ENCODE peak calls at places on chromosomes 13 and 19, in ten cellular contexts. I is IMR-90, R is ovary, U is H1, O is stomach, S is esophagus squamous epithelium, B is body of pancreas, J is thyroid gland, Y is A549, C is spleen. Z is an unnamed sample.
A peak's percentile ranks its signal among the peaks of the same experiment; 100 is the strongest.

GRCh38 chr13:62250501-62251175 is 835.0 kb upstream of the PCDH20 start:
- DNase-seq in S (no peak), U (no peak), I (no peak), Y (no peak), B (no peak), J (no peak), O (no peak), R (no peak), C (no peak), Z (no peak)

GRCh38 chr19:45496349-45496953 is 396 bp downstream of the RTN2 start:
- DNase-seq in Y (no peak), B (no peak), U (no peak), J (no peak), I (no peak), O (no peak), S (no peak), R (peak; percentile 70), C (peak; percentile 91), Z (peak; percentile 49)

GRCh38 chr19:11138659-11139526 is 16.7 kb downstream of the SPC24 start:
- DNase-seq in Y (peak; percentile 69), J (peak; percentile 61), O (peak; percentile 68), R (peak; percentile 80), S (no peak), I (peak; percentile 77), C (peak; percentile 77), B (peak; percentile 51), U (no peak), Z (peak; percentile 91)

GRCh38 chr19:50266896-50267295 is 62.3 kb downstream of the KCNC3 start:
- DNase-seq in J (no peak), R (no peak), S (no peak), Y (peak; percentile 36), I (no peak), C (no peak), B (peak; percentile 14), O (peak; percentile 30), U (peak; percentile 84), Z (no peak)

GRCh38 chr19:8552810-8553209 is 24.4 kb downstream of the MYO1F start:
- DNase-seq in Y (peak; percentile 36), R (no peak), O (no peak), S (no peak), B (no peak), I (peak; percentile 62), U (peak; percentile 10), J (no peak), C (no peak), Z (no peak)

GRCh38 chr13:101157261-101157660 is 259.0 kb downstream of the NALCN start:
- DNase-seq in Y (no peak), C (no peak), O (no peak), I (no peak), R (no peak), B (no peak), U (no peak), S (no peak), J (peak; percentile 47), Z (no peak)

GRCh38 chr13:106155411-106155810 is 380.1 kb downstream of the EFNB2 start:
- DNase-seq in B (no peak), I (peak; percentile 79), O (no peak), C (no peak), U (no peak), R (no peak), S (no peak), Y (no peak), J (no peak), Z (no peak)

GRCh38 chr13:112136095-112136494 is 69.1 kb downstream of the SOX1 start:
- DNase-seq in B (no peak), S (no peak), J (no peak), Y (no peak), C (peak; percentile 42), I (no peak), O (peak; percentile 15), R (no peak), U (no peak), Z (no peak)

GRCh38 chr13:60788156-60788829 is 391.3 kb downstream of the TDRD3 start:
- DNase-seq in S (no peak), I (no peak), J (no peak), R (no peak), Y (no peak), U (no peak), O (no peak), B (peak; percentile 13), C (no peak), Z (peak; percentile 49)

GRCh38 chr19:30441011-30441410 is 68.8 kb downstream of the ZNF536 start:
- DNase-seq in O (no peak), I (no peak), R (no peak), U (no peak), Y (no peak), S (no peak), J (no peak), B (no peak), C (peak; percentile 45), Z (no peak)

GRCh38 chr19:18741566-18742121 is 49.5 kb downstream of the COMP start:
- DNase-seq in Y (no peak), I (no peak), O (peak; percentile 93), C (no peak), U (no peak), S (no peak), J (peak; percentile 95), B (peak; percentile 91), R (peak; percentile 49), Z (no peak)

DNA sequence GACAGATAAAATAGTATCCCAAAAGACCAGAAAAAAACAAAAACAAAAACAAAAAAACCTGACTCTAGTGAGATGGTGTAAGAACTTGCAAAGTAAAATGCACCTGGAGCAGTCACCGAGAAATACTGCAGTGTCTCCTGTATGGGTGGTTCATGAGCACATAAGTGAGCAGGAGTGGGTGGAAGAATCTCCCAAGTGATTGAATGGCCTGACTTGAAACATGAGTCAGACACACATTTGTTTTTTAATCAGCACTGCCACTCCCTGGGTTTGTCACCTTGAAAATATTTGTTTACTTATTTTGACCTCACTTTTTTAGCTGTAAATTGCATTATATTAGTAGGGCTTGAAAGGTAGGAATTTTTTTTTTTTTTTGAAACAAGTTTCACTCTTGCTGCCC is 2.0 kb downstream of the ZNF431 start:
- DNase-seq in B (no peak), I (no peak), Y (no peak), U (no peak), O (no peak), J (peak; percentile 13), R (no peak), C (no peak), S (no peak), Z (no peak)
- H3K4me3 ChIP-seq in B (no peak overlapping the region), I (no peak overlapping the region), Y (no peak overlapping the region), U (no peak overlapping the region), O (no peak overlapping the region), J (no peak overlapping the region), R (no peak overlapping the region), C (no peak overlapping the region), S (no peak overlapping the region), Z (no peak overlapping the region)

GRCh38 chr19:12786149-12786870 is 5.0 kb upstream of the JUNB start:
- DNase-seq in S (peak; percentile 50), U (no peak), J (peak; percentile 98), B (peak; percentile 93), O (peak; percentile 95), Y (no peak), R (no peak), I (no peak), C (peak; percentile 92), Z (peak; percentile 74)
- TF ChIP-seq POLR2A in S (no peak), U (no peak), J (peak; percentile 81), B (peak; percentile 64), O (no peak), Y (no peak), R (no peak), I (peak; percentile 23), C (no peak), Z (no peak)

DNA sequence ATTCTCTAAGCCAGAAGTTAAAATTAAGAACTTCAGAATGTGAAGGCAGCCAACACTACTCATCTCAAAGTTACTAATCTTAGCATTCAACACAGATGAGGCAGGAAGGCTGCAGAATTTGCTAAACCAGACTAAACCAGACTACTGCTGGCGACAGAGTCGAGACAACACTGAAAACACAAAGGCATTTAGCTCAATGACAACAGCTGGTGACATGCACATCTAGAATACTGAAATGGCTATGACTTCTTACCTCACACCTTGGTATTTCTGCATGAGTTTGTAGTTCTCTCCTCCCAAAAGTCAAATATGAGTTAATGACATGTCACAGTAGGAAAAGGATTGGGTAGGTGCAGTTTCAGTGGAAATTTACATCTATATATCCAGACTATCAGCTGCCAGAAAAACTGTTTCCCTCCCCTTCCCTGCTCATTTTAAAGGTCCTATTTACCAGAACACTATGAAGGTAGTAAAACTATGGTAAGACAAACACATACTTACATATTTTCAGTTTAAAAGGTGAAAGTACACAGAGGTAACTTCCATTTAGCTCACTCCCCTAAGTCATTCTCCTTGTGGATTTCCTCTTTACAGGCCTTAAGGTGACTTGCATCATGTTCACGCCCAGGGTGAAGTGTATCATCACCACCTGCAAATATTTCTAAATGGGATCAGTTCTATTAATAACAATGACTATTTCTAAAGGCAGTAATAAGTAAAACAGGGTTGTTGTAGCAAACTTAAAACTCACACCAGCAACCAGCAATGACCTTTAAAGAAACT is 21.4 kb downstream of the FOXO1 start:
- DNase-seq in S (no peak), I (no peak), U (no peak), J (peak; percentile 36), C (no peak), O (no peak), B (no peak), R (no peak), Y (no peak), Z (no peak)
- H3K4me1 ChIP-seq in S (peaks cover 8% of the 10 kb centered on the region), I (no peaks in the 10 kb centered on the region), U (peaks cover 20% of the 10 kb centered on the region), J (peaks cover 67% of the 10 kb centered on the region), C (peaks cover 76% of the 10 kb centered on the region), O (peaks cover 32% of the 10 kb centered on the region), B (peaks cover 34% of the 10 kb centered on the region), R (peaks cover 32% of the 10 kb centered on the region), Y (peaks cover 15% of the 10 kb centered on the region), Z (peaks cover 36% of the 10 kb centered on the region)

GRCh38 chr19:9793051-9793591 is 24.6 kb upstream of the ZNF846 start:
- DNase-seq in C (no peak), O (peak; percentile 51), U (no peak), B (peak; percentile 54), J (peak; percentile 63), S (no peak), I (peak; percentile 32), R (no peak), Y (no peak), Z (peak; percentile 65)

GRCh38 chr19:9796113-9796773 is 22.6 kb downstream of the FBXL12 start:
- DNase-seq in B (peak; percentile 88), C (peak; percentile 91), Y (peak; percentile 35), O (peak; percentile 84), I (peak; percentile 91), S (peak; percentile 16), U (peak; percentile 68), J (peak; percentile 88), R (peak; percentile 74), Z (peak; percentile 90)

GRCh38 chr19:9799162-9799561 is 19.7 kb downstream of the FBXL12 start:
- DNase-seq in O (no peak), Y (no peak), S (no peak), R (no peak), I (no peak), C (peak; percentile 11), U (no peak), B (no peak), J (no peak), Z (no peak)

GRCh38 chr19:9801976-9802375 is 16.9 kb downstream of the FBXL12 start:
- DNase-seq in S (no peak), O (no peak), B (no peak), I (no peak), R (no peak), J (no peak), C (no peak), U (no peak), Y (no peak), Z (no peak)

DNA sequence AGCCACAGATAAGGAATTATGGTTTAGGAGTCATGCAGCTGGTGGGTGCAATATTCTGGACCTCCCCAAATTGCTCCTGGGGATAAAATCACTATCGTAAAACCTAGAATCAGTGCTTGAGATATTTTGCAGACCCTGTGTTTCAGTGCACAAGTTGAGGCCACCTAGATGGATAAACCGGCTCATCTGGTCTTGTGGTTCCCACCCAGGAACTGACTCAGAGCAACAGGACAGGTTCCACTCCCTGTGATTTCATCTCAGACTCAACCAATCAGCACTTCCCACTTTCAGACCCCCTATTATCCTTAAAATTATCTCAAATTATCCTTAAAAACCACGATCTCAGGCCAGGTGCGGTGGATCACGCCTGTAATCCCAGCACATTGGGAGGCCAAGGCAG is 21.0 kb downstream of the FBXL12 start:
- DNase-seq in C (no peak), R (no peak), J (no peak), I (no peak), B (no peak), O (no peak), Y (no peak), S (no peak), U (no peak), Z (no peak)
- H3K4me3 ChIP-seq in C (no peak overlapping the region), R (no peak overlapping the region), J (no peak overlapping the region), I (no peak overlapping the region), B (no peak overlapping the region), O (no peak overlapping the region), Y (no peak overlapping the region), S (no peak overlapping the region), U (no peak overlapping the region), Z (no peak overlapping the region)